ENCODE peak calls at places on chromosome 17, in four cellular contexts. One of them, this sample, is unnamed.

GRCh38 chr17:52170963-52171572 is 12.6 kb upstream of the CA10 start:
- DNase-seq in heart right ventricle: no peak
- DNase-seq in cardiac muscle cell: peak; percentile 0
- DNase-seq in HCT116: no peak
- DNase-seq in this sample: no peak

GRCh38 chr17:7214300-7215135 is 5.1 kb downstream of the DLG4 start:
- DNase-seq in heart right ventricle: peak; percentile 99
- DNase-seq in cardiac muscle cell: peak; percentile 98
- DNase-seq in HCT116: peak; percentile 96
- DNase-seq in this sample: peak; percentile 99

GRCh38 chr17:77319211-77320031 is 178.7 kb downstream of the SEC14L1 start:
- DNase-seq in heart right ventricle: peak; percentile 87
- DNase-seq in cardiac muscle cell: peak; percentile 82
- DNase-seq in HCT116: peak; percentile 85
- DNase-seq in this sample: no peak

GRCh38 chr17:39809221-39809620 is 54.9 kb downstream of the IKZF3 start:
- DNase-seq in heart right ventricle: no peak
- DNase-seq in cardiac muscle cell: no peak
- DNase-seq in HCT116: no peak
- DNase-seq in this sample: no peak

GRCh38 chr17:77692571-77693161 is 265.8 kb upstream of the TNRC6C start:
- DNase-seq in heart right ventricle: no peak
- DNase-seq in cardiac muscle cell: no peak
- DNase-seq in HCT116: no peak
- DNase-seq in this sample: no peak

GRCh38 chr17:77323413-77324171 is 182.8 kb downstream of the SEC14L1 start:
- DNase-seq in heart right ventricle: no peak
- DNase-seq in cardiac muscle cell: peak; percentile 91
- DNase-seq in HCT116: no peak
- DNase-seq in this sample: no peak

GRCh38 chr17:77887464-77888241 is 70.8 kb upstream of the TNRC6C start:
- DNase-seq in heart right ventricle: peak; percentile 84
- DNase-seq in cardiac muscle cell: peak; percentile 87
- DNase-seq in HCT116: no peak
- DNase-seq in this sample: peak; percentile 78

GRCh38 chr17:79020631-79021301 is 3.2 kb upstream of the C1QTNF1 start:
- DNase-seq in heart right ventricle: no peak
- DNase-seq in cardiac muscle cell: peak; percentile 69
- DNase-seq in HCT116: no peak
- DNase-seq in this sample: no peak

GRCh38 chr17:75738218-75738802 is 17.1 kb downstream of the ITGB4 start:
- DNase-seq in heart right ventricle: no peak
- DNase-seq in cardiac muscle cell: peak; percentile 43
- DNase-seq in HCT116: no peak
- DNase-seq in this sample: no peak

GRCh38 chr17:20063665-20064648 is 54.8 kb downstream of the SPECC1 start:
- DNase-seq in heart right ventricle: peak; percentile 64
- DNase-seq in cardiac muscle cell: peak; percentile 95
- DNase-seq in HCT116: peak; percentile 33
- DNase-seq in this sample: no peak

GRCh38 chr17:32742686-32743538 is 134.0 kb downstream of the MYO1D start:
- DNase-seq in heart right ventricle: no peak
- DNase-seq in cardiac muscle cell: no peak
- DNase-seq in HCT116: no peak
- DNase-seq in this sample: no peak

GRCh38 chr17:77425791-77426641 is 285.2 kb downstream of the SEC14L1 start:
- DNase-seq in heart right ventricle: no peak
- DNase-seq in cardiac muscle cell: peak; percentile 79
- DNase-seq in HCT116: no peak
- DNase-seq in this sample: no peak

GRCh38 chr17:67046398-67046797 is 2.0 kb downstream of the CACNG1 start:
- DNase-seq in heart right ventricle: no peak
- DNase-seq in cardiac muscle cell: no peak
- DNase-seq in HCT116: no peak
- DNase-seq in this sample: no peak

GRCh38 chr17:22459331-22459952 is 767.1 kb downstream of the KCNJ18 start:
- DNase-seq in heart right ventricle: no peak
- DNase-seq in cardiac muscle cell: no peak
- DNase-seq in HCT116: no peak
- DNase-seq in this sample: no peak

GRCh38 chr17:77501751-77502625 is 361.2 kb downstream of the SEC14L1 start:
- DNase-seq in heart right ventricle: no peak
- DNase-seq in cardiac muscle cell: no peak
- DNase-seq in HCT116: no peak
- DNase-seq in this sample: no peak

GRCh38 chr17:72121164-72122001 is 563 bp downstream of the SOX9 start:
- DNase-seq in heart right ventricle: peak; percentile 44
- DNase-seq in cardiac muscle cell: peak; percentile 74
- DNase-seq in HCT116: no peak
- DNase-seq in this sample: no peak

GRCh38 chr17:74814453-74814852 is 38.3 kb upstream of the NAT9 start:
- DNase-seq in heart right ventricle: no peak
- DNase-seq in cardiac muscle cell: no peak
- DNase-seq in HCT116: no peak
- DNase-seq in this sample: no peak

GRCh38 chr17:2299756-2300155 is 3.8 kb downstream of the SMG6 start:
- DNase-seq in heart right ventricle: no peak
- DNase-seq in cardiac muscle cell: no peak
- DNase-seq in HCT116: no peak
- DNase-seq in this sample: no peak
- H3K36me3 ChIP-seq in heart right ventricle: peaks cover 57% of the 10 kb centered on the region
- H3K36me3 ChIP-seq in cardiac muscle cell: peaks cover 42% of the 10 kb centered on the region
- H3K36me3 ChIP-seq in HCT116: peaks cover 29% of the 10 kb centered on the region
- H3K36me3 ChIP-seq in this sample: peaks cover 50% of the 10 kb centered on the region

DNA sequence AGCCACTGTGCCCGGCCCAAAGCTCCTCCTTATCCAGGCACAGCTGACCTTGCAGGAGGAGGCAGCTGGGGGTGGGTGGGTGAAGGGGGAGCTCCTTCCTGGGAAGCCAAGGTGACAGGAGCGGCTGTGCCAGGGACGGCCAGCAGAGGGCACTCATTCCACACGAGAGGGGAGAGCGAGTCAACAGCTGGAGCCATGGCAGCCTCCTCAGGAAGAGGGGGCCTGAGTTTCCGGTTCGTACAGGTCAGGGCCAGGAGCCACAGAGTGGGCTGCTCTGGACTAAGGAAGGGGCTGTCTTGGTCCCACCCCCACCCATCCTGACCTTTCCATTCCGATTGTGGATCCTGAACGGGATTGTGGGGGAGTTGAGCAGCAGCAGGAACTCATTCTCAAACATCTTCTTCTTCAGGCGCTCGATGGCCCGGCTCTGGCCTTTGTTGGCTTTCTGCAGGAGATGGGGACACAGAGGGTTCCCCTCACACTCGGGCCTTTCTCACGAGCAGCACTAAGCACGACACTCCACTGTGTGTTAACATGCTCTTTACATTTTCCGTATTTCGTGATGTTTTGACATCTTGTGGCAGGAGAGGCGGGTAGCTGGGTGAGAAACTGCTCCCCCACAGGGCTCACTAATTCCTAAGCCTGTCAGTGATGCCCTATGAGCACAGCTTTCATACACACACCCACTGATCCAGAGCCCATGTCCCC is 61.6 kb downstream of the TIMM22 start:
- DNase-seq in heart right ventricle: peak; percentile 46
- DNase-seq in cardiac muscle cell: peak; percentile 47
- DNase-seq in HCT116: peak; percentile 51
- DNase-seq in this sample: no peak
- H3K36me3 ChIP-seq in heart right ventricle: peaks cover 84% of the 10 kb centered on the region
- H3K36me3 ChIP-seq in cardiac muscle cell: peaks cover 18% of the 10 kb centered on the region
- H3K36me3 ChIP-seq in HCT116: peaks cover 4% of the 10 kb centered on the region
- H3K36me3 ChIP-seq in this sample: peaks cover 59% of the 10 kb centered on the region

GRCh38 chr17:47669060-47669459 is 19.3 kb downstream of the KPNB1 start:
- DNase-seq in heart right ventricle: no peak
- DNase-seq in cardiac muscle cell: no peak
- DNase-seq in HCT116: no peak
- DNase-seq in this sample: no peak
- H3K36me3 ChIP-seq in heart right ventricle: peaks cover 99% of the 10 kb centered on the region
- H3K36me3 ChIP-seq in cardiac muscle cell: peaks cover 87% of the 10 kb centered on the region
- H3K36me3 ChIP-seq in HCT116: peaks cover 92% of the 10 kb centered on the region
- H3K36me3 ChIP-seq in this sample: peaks cover 95% of the 10 kb centered on the region

GRCh38 chr17:60049936-60050335 is 28.8 kb downstream of the HEATR6 start:
- DNase-seq in heart right ventricle: no peak
- DNase-seq in cardiac muscle cell: peak; percentile 32
- DNase-seq in HCT116: no peak
- DNase-seq in this sample: no peak
- H3K36me3 ChIP-seq in heart right ventricle: peaks cover 98% of the 10 kb centered on the region
- H3K36me3 ChIP-seq in cardiac muscle cell: peaks cover 79% of the 10 kb centered on the region
- H3K36me3 ChIP-seq in HCT116: peaks cover 74% of the 10 kb centered on the region
- H3K36me3 ChIP-seq in this sample: peaks cover 91% of the 10 kb centered on the region

DNA sequence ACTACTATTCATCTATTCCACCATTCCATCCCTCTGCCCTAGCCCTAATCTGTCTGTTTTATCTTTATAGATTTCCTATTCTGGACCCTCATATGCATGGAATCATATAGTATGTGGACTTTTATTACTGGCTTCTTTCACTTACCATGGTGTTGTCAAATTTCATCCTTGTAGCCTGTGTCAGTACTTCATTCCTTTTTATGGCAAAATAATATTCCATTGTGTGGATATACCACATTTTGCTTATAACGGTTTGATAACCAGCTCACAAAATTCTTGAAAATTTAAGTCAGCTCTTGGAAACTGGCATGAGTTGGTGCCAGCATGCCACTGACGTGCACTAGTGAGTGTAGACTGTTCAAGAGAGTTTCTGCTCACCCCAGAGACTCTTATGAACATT is 30.3 kb upstream of the MRC2 start:
- DNase-seq in heart right ventricle: no peak
- DNase-seq in cardiac muscle cell: no peak
- DNase-seq in HCT116: no peak
- DNase-seq in this sample: no peak
- H3K36me3 ChIP-seq in heart right ventricle: peaks cover 97% of the 10 kb centered on the region
- H3K36me3 ChIP-seq in cardiac muscle cell: peaks cover 30% of the 10 kb centered on the region
- H3K36me3 ChIP-seq in HCT116: peaks cover 23% of the 10 kb centered on the region
- H3K36me3 ChIP-seq in this sample: peaks cover 73% of the 10 kb centered on the region

This sample was measured in CD4-positive, CD25-positive, alpha-beta regulatory T cell.